ENCODE peak calls at places on chromosomes 16 and 17, in five cellular contexts. S is brain microvascular endothelial cell, Q is astrocyte, O is tibial artery, W is GM23248. U is an unnamed sample.

GRCh38 chr17:57354669-57355068 is 98.3 kb downstream of the MSI2 start:
- DNase-seq in S (no peak), Q (no peak), O (no peak), W (no peak), U (no peak)

GRCh38 chr17:17206149-17206912 is at the start of gene PLD6:
- DNase-seq in S (peak), Q (peak), O (peak), W (peak), U (peak)

GRCh38 chr16:65950211-65950610 is 416.3 kb upstream of the CDH5 start:
- DNase-seq in S (no peak), Q (no peak), O (no peak), W (peak), U (no peak)

GRCh38 chr17:78736526-78737079 is 45.5 kb downstream of the CYTH1 start:
- DNase-seq in S (no peak), Q (no peak), O (peak), W (no peak), U (peak)

GRCh38 chr17:19501219-19501618 is 32.4 kb upstream of the SLC47A1 start:
- DNase-seq in S (no peak), Q (no peak), O (peak), W (no peak), U (no peak)

GRCh38 chr16:66487580-66488235 is 60.6 kb downstream of the BEAN1 start:
- DNase-seq in S (no peak), Q (no peak), O (peak), W (peak), U (no peak)

GRCh38 chr17:21282231-21282630 is 2.3 kb upstream of the MAP2K3 start:
- DNase-seq in S (peak), Q (peak), O (peak), W (peak), U (no peak)

GRCh38 chr16:55466209-55466608 is 12.8 kb upstream of the MMP2 start:
- DNase-seq in S (no peak), Q (no peak), O (peak), W (no peak), U (no peak)

GRCh38 chr17:57461082-57461481 is 204.8 kb downstream of the MSI2 start:
- DNase-seq in S (no peak), Q (peak), O (no peak), W (peak), U (no peak)

GRCh38 chr17:60747069-60747808 is 69.6 kb downstream of the BCAS3 start:
- DNase-seq in S (no peak), Q (no peak), O (no peak), W (no peak), U (no peak)

GRCh38 chr16:58001781-58002410 is 689 bp downstream of the USB1 start:
- DNase-seq in S (no peak), Q (no peak), O (no peak), W (peak), U (no peak)

GRCh38 chr17:8818047-8818446 is 18.9 kb upstream of the MFSD6L start:
- DNase-seq in S (no peak), Q (no peak), O (no peak), W (no peak), U (no peak)

GRCh38 chr16:88050952-88051660 is 99.9 kb downstream of the BANP start:
- DNase-seq in S (no peak), Q (no peak), O (no peak), W (no peak), U (peak)

GRCh38 chr17:31320791-31321190 is 631 bp downstream of the EVI2A start:
- DNase-seq in S (no peak), Q (peak), O (no peak), W (peak), U (no peak)

GRCh38 chr16:58655215-58655596 is 25.6 kb upstream of the CNOT1 start:
- DNase-seq in S (no peak), Q (no peak), O (no peak), W (no peak), U (no peak)

GRCh38 chr17:1002771-1003555 is 6.0 kb downstream of the TIMM22 start:
- DNase-seq in S (peak), Q (peak), O (no peak), W (peak), U (no peak)

GRCh38 chr16:67428146-67428731 is 2.7 kb upstream of the HSD11B2 start:
- DNase-seq in S (peak), Q (no peak), O (no peak), W (peak), U (peak)

GRCh38 chr16:15031596-15031995 is 24.3 kb downstream of the NTAN1 start:
- DNase-seq in S (no peak), Q (no peak), O (no peak), W (no peak), U (no peak)

GRCh38 chr16:66758086-66758485 is 6.7 kb upstream of the DYNC1LI2 start:
- DNase-seq in S (no peak), Q (no peak), O (no peak), W (no peak), U (no peak)

GRCh38 chr17:41962768-41963434 is 3.7 kb upstream of the CNP start:
- DNase-seq in S (peak), Q (peak), O (peak), W (peak), U (peak)

GRCh38 chr16:5621826-5622225 is 524.2 kb upstream of the EEF2KMT start:
- DNase-seq in S (no peak), Q (no peak), O (no peak), W (no peak), U (no peak)

GRCh38 chr17:73586921-73587680 is 57.1 kb downstream of the SDK2 start:
- DNase-seq in S (no peak), Q (no peak), O (no peak), W (peak), U (peak)

GRCh38 chr16:1143761-1144450 is 9.0 kb upstream of the CACNA1H start:
- DNase-seq in S (no peak), Q (no peak), O (no peak), W (no peak), U (no peak)

GRCh38 chr17:15007001-15007400 is 258.1 kb downstream of the PMP22 start:
- DNase-seq in S (no peak), Q (no peak), O (no peak), W (no peak), U (no peak)

GRCh38 chr17:12637015-12637414 is 28.7 kb upstream of the MYOCD start:
- DNase-seq in S (peak), Q (peak), O (no peak), W (peak), U (no peak)

GRCh38 chr16:85850344-85850880 is 48.5 kb upstream of the IRF8 start:
- DNase-seq in S (no peak), Q (no peak), O (peak), W (no peak), U (no peak)

GRCh38 chr16:324451-325334 is 27.8 kb downstream of the AXIN1 start:
- DNase-seq in S (no peak), Q (no peak), O (no peak), W (no peak), U (peak)

GRCh38 chr16:84136331-84137125 is 8.4 kb downstream of the HSDL1 start:
- DNase-seq in S (no peak), Q (peak), O (no peak), W (peak), U (no peak)

GRCh38 chr16:50464325-50465290 is 83.6 kb upstream of the NKD1 start:
- DNase-seq in S (no peak), Q (no peak), O (peak), W (no peak), U (no peak)

GRCh38 chr16:1563786-1564185 is 30.3 kb downstream of the TMEM204 start:
- DNase-seq in S (no peak), Q (no peak), O (no peak), W (no peak), U (no peak)

GRCh38 chr17:265726-266125 is 84.3 kb upstream of the DOC2B start:
- DNase-seq in S (no peak), Q (no peak), O (peak), W (no peak), U (peak)

GRCh38 chr17:59220328-59221158 is at the start of gene GDPD1:
- DNase-seq in S (peak), Q (peak), O (peak), W (peak), U (peak)

GRCh38 chr17:57570740-57571344 is 174.3 kb downstream of the CCDC182 start:
- DNase-seq in S (no peak), Q (no peak), O (no peak), W (no peak), U (no peak)

GRCh38 chr17:2084766-2085647 is 30.1 kb downstream of the HIC1 start:
- DNase-seq in S (peak), Q (peak), O (no peak), W (peak), U (no peak)

GRCh38 chr17:38578641-38579480 is 26.9 kb downstream of the SRCIN1 start:
- DNase-seq in S (no peak), Q (no peak), O (no peak), W (no peak), U (no peak)

GRCh38 chr16:51429041-51429440 is 278.0 kb upstream of the SALL1 start:
- DNase-seq in S (no peak), Q (peak), O (no peak), W (no peak), U (no peak)

GRCh38 chr17:77460514-77461046 is 319.8 kb downstream of the SEC14L1 start:
- DNase-seq in S (no peak), Q (no peak), O (no peak), W (no peak), U (no peak)
- H3K4me3 ChIP-seq in S (no peak), Q (no peak), O (no peak), W (no peak), U (no peak)

DNA sequence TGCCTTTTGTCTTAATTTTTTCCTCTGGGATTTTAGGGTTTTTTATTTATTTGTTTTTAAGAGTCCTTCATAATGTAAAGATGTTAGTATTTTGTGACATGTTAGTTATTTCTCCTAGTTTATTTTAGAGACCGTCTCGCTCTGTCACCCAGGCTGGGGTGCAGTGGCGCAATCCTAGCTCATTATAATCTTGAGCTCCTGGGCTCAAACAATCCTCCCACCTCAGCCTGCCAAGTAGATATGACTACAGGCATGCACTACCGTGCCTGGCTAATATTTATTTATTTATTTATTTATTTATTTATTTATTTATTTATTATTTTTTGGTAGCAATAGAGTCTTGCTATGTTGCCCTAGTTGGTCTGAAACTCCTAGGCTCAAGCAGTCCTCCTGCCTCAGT is 37.4 kb upstream of the ARHGAP17 start:
- DNase-seq in S (no peak), Q (no peak), O (no peak), W (no peak), U (peak)
- H3K4me3 ChIP-seq in S (no peak), Q (no peak), O (peak), W (no peak), U (peak)

DNA sequence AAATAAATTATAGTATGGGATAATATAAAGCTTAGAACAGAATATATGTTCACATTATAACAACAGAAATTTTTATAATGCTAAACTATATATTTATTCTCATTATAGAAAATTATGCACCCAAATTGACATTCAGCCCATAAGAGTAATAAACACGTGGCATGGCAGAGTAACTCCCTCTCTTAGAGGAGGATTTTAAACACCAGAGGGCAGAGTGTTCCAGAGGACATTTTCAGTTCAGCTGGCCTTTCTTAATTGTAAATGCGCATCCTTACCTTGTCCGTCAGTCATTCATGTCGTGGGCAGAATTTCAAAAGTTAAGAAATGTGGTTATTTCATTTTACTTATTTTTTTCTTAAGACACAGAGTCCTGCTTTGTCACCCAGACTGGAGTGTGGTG is 147.1 kb downstream of the TANC2 start:
- DNase-seq in S (no peak), Q (no peak), O (no peak), W (no peak), U (no peak)
- H3K4me3 ChIP-seq in S (no peak), Q (no peak), O (no peak), W (no peak), U (no peak)

GRCh38 chr17:74892974-74893911 is at the start of gene FADS6:
- DNase-seq in S (no peak), Q (no peak), O (no peak), W (peak), U (no peak)

GRCh38 chr17:74888440-74888839 is 5.0 kb downstream of the FADS6 start:
- DNase-seq in S (no peak), Q (no peak), O (no peak), W (no peak), U (no peak)

GRCh38 chr17:74893936-74894671 is 671 bp upstream of the FADS6 start:
- DNase-seq in S (no peak), Q (no peak), O (no peak), W (no peak), U (no peak)

GRCh38 chr17:74890554-74890953 is 2.9 kb downstream of the FADS6 start:
- DNase-seq in S (no peak), Q (no peak), O (no peak), W (no peak), U (no peak)

DNA sequence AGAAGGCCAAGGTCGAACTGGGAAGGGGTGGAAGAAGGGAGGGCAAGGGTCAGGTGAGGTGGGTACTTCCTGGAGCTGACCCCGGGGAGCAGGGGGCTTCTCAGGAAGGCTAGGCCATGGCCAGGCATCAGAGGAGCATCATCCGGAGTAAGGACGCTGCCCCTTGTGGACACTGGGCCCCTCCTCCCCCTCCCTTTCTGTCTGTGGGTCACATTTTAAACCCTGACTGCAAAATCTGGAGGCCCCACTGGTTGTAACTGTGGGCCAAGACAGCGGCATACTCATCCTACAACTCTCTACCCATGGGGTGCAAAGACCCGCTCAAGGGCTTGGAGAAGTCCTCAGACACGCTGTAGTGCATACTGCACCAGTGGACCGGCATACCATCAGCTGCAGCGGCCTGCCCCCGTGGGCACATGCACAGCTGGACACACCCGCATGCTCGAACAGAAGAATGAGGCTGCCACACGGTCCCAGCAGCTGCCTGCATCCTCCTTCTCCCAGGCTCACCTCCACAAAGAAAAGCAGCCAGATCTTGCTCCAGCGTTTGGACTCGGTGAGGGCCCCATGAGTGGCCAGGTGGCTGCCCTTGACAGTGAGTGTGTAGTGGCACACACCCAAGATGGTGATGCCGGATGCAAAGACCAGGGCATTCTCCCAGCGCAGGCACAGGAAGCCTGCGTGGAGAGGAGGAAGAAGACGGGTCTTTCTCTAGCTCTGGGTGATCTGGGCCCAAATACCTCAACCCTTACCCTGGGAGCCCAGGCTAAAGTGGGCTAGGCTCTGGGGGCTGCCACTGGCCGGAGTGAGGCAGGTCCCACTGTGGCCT is 1.2 kb downstream of the FADS6 start:
- DNase-seq in S (no peak), Q (no peak), O (no peak), W (no peak), U (no peak)
- H3K4me3 ChIP-seq in S (no peak), Q (no peak), O (no peak), W (no peak), U (no peak)

GRCh38 chr17:40067710-40068109 is 4.9 kb downstream of the THRA start:
- DNase-seq in S (no peak), Q (no peak), O (no peak), W (no peak), U (no peak)

GRCh38 chr17:40065771-40066510 is 3.2 kb downstream of the THRA start:
- DNase-seq in S (no peak), Q (no peak), O (no peak), W (no peak), U (no peak)

GRCh38 chr17:40063915-40064531 is 1.3 kb downstream of the THRA start:
- DNase-seq in S (no peak), Q (no peak), O (no peak), W (peak), U (no peak)

GRCh38 chr17:40063034-40063765 is 435 bp downstream of the THRA start:
- DNase-seq in S (no peak), Q (no peak), O (peak), W (peak), U (peak)

GRCh38 chr17:40065041-40065770 is 2.4 kb downstream of the THRA start:
- DNase-seq in S (peak), Q (peak), O (no peak), W (peak), U (peak)
- H3K4me3 ChIP-seq in S (peak), Q (peak), O (peak), W (peak), U (peak)

DNA sequence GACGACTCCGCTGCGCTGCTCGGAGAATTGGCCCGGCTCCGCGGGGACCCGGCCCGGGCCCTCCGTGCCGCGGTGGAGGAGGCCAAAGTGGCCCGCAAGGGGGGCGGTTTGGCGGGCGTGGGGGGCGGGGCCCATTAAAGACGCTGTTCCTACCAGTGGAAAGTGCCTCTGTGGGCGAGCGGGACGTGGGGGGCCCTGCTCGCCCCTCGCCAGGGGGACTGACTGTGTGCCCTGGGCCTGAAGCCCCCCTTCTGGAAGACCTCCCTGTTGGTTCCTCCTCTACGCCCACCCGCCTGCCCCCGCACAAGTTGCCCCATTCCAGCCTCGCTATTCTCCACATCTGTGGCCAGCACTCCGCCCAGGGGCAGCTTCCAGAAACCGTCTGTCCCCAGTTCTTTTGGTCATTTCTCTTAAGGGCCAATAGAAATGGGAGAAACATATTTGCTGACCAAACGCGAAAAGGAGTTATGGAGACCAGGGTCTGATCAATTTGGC is 1.9 kb upstream of the FGF11 start:
- DNase-seq in S (no peak), Q (no peak), O (no peak), W (no peak), U (no peak)
- H3K4me3 ChIP-seq in S (peak), Q (no peak), O (peak), W (peak), U (peak)

GRCh38 chr17:82753201-82753464 is 1.3 kb downstream of the TBCD start:
- DNase-seq in S (no peak), Q (no peak), O (no peak), W (peak), U (no peak)
- H3K4me3 ChIP-seq in S (peak), Q (peak), O (peak), W (peak), U (peak)

GRCh38 chr16:19115148-19116021 is 1.6 kb downstream of the ITPRIPL2 start:
- DNase-seq in S (no peak), Q (no peak), O (peak), W (no peak), U (peak)
- H3K4me3 ChIP-seq in S (peak), Q (peak), O (peak), W (peak), U (peak)

GRCh38 chr16:31215287-31216115 is 1.4 kb downstream of the PYDC1 start:
- DNase-seq in S (peak), Q (peak), O (no peak), W (peak), U (peak)
- H3K4me3 ChIP-seq in S (peak), Q (peak), O (peak), W (peak), U (peak)